ENCODE peak calls at places on chromosomes 3 and 15, in eight cellular contexts. X, P, H, A, B, G, J and E are unnamed samples.

GRCh38 chr3:124609402-124609801 is 120.8 kb upstream of the UMPS start:
- DNase-seq in X (no peak), P (no peak), H (peak; percentile 64), A (peak; percentile 22), B (no peak), G (no peak), J (no peak), E (no peak)

GRCh38 chr15:38670142-38671002 is 105.8 kb upstream of the RASGRP1 start:
- DNase-seq in X (no peak), P (no peak), H (no peak), A (no peak), B (no peak), G (no peak), J (no peak), E (no peak)

GRCh38 chr3:76021376-76021775 is 236.0 kb upstream of the ZNF717 start:
- DNase-seq in X (no peak), P (no peak), H (no peak), A (no peak), B (peak; percentile 92), G (no peak), J (no peak), E (no peak)

GRCh38 chr3:131620977-131621376 is 118.2 kb upstream of the MRPL3 start:
- DNase-seq in X (no peak), P (no peak), H (no peak), A (no peak), B (no peak), G (no peak), J (no peak), E (no peak)

GRCh38 chr3:182981038-182981380 is 671 bp upstream of the DCUN1D1 start:
- DNase-seq in X (no peak), P (no peak), H (no peak), A (no peak), B (no peak), G (no peak), J (no peak), E (no peak)

GRCh38 chr15:60137711-60138396 is 133.7 kb downstream of the FOXB1 start:
- DNase-seq in X (no peak), P (no peak), H (no peak), A (peak; percentile 82), B (peak; percentile 31), G (no peak), J (no peak), E (no peak)

GRCh38 chr3:187629711-187630110 is 40.5 kb downstream of the SST start:
- DNase-seq in X (no peak), P (no peak), H (no peak), A (no peak), B (no peak), G (no peak), J (no peak), E (no peak)

GRCh38 chr3:105598047-105598796 is 231.5 kb downstream of the ALCAM start:
- DNase-seq in X (no peak), P (peak; percentile 37), H (peak; percentile 19), A (peak; percentile 99), B (peak; percentile 97), G (no peak), J (peak; percentile 8), E (peak; percentile 78)

GRCh38 chr3:184981071-184981470 is 169.1 kb downstream of the VPS8 start:
- DNase-seq in X (no peak), P (no peak), H (peak; percentile 46), A (no peak), B (no peak), G (no peak), J (no peak), E (no peak)

GRCh38 chr15:41605566-41605965 is 46.6 kb downstream of the TYRO3 start:
- DNase-seq in X (no peak), P (no peak), H (no peak), A (peak; percentile 41), B (no peak), G (no peak), J (no peak), E (no peak)

GRCh38 chr15:74252291-74253080 is 16.4 kb downstream of the CCDC33 start:
- DNase-seq in X (no peak), P (no peak), H (no peak), A (peak; percentile 28), B (peak; percentile 11), G (no peak), J (no peak), E (no peak)

GRCh38 chr15:79004336-79004735 is 59.5 kb upstream of the CTSH start:
- DNase-seq in X (peak; percentile 68), P (peak; percentile 48), H (peak; percentile 46), A (peak; percentile 88), B (peak; percentile 47), G (no peak), J (peak; percentile 54), E (peak; percentile 88)

GRCh38 chr3:47370887-47371697 is 9.7 kb upstream of the PTPN23 start:
- DNase-seq in X (peak; percentile 72), P (no peak), H (peak; percentile 42), A (no peak), B (no peak), G (peak; percentile 65), J (no peak), E (no peak)

GRCh38 chr3:26703519-26703918 is 80.9 kb downstream of the LRRC3B start:
- DNase-seq in X (no peak), P (no peak), H (no peak), A (no peak), B (no peak), G (no peak), J (no peak), E (no peak)

GRCh38 chr3:31213869-31214486 is 318.7 kb upstream of the STT3B start:
- DNase-seq in X (no peak), P (no peak), H (no peak), A (no peak), B (peak; percentile 22), G (no peak), J (peak; percentile 46), E (no peak)

GRCh38 chr15:67142142-67143092 is 77.0 kb downstream of the SMAD3 start:
- DNase-seq in X (no peak), P (no peak), H (peak; percentile 34), A (peak; percentile 82), B (peak; percentile 51), G (no peak), J (peak; percentile 80), E (no peak)

GRCh38 chr3:11238880-11239279 is 33.3 kb upstream of the ATG7 start:
- DNase-seq in X (no peak), P (peak; percentile 48), H (no peak), A (peak; percentile 99), B (peak; percentile 96), G (no peak), J (peak; percentile 20), E (no peak)

DNA sequence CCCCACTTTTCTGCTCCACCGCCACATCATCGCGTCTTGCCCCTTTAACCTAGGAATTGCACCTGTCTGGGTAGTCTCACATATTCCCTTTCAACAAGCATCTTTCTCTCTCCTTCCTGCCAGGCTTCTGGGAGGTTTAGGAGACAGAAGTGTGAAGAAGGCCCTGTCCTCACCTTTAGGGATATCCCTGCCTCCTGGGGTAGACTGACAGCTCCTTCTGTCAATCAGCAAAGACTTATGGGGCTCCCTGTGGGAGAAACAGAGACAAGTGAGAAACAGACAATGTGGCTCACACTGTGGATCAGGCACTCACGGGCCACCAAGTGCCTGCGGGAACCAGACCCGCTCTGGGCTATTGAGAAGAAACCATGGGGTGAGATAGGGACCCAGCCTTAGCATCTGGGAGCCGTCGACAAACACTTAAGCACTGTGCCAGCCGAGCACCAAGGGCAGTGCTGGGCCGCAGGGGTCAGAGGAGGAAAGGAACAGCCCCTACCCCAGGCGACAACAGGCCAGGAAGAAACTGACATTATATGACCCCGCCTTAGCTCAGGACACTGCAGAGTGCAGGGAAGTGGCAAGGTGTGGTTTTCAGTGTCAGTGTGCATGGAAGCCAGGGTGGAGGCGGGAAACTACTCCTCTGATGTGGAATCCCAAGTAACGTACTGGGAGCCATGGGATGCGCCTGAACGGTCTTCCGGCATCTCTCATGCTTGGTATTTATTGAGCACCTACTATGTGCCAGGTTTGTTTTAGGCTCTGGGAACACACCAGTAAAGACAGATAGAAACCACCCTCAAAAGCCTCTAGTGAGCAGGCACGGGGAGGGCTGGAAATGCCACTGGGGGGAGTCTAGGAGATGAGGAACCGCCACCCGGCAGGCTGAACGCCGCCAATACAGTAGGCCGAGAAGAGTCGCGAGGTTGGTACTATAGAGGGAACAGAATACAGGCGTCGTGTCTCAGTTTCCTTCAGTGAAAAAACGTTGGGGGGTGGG is 1.8 kb downstream of the EFCC1 start:
- DNase-seq in X (no peak), P (no peak), H (no peak), A (no peak), B (no peak), G (no peak), J (no peak), E (no peak)
- TF ChIP-seq EZH2 in X (peak; percentile 80), P (no peak), H (no peak), A (peak; percentile 27), B (no peak), G (no peak), J (no peak), E (no peak)

DNA sequence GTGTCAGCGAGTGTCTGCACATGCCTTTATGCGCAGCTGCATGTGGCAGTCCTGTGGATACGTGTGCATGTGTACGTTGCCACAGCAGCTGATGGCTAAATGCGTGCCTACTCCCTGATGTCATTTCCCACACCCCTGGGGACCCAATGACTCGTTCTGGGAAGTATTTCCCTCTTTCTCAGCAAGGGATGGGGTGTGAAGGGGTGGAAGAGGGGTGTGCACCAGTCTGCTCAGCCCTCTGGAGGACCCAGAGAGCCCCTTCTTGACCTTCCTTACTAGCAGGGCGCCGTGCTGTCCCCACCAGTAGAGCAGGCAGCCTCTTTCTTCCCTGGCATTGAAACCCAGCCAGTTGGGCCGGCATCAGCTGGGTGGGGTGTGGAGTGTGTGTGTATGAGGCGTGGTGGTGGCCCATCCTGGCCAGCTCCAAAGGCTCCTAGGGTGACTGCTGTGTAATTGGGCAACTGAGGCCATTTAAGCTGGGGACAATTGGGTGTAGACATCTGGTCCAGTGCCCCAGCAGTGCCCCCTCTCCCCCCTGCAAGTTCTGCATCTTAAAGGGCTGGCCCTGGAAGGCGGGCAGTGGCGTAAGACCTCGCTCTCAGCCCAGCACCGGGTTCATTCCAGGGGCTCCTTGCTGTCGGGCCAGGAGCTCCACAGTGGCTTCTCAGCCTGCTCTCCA is 19.2 kb downstream of the SNX33 start:
- DNase-seq in X (no peak), P (peak; percentile 91), H (peak; percentile 51), A (peak; percentile 99), B (peak; percentile 90), G (no peak), J (peak; percentile 85), E (peak; percentile 88)
- H3K4me1 ChIP-seq in X (peaks cover 4% of the 10 kb centered on the region), P (peaks cover 85% of the 10 kb centered on the region), H (peaks cover 54% of the 10 kb centered on the region), A (peaks cover 28% of the 10 kb centered on the region), B (peaks cover 49% of the 10 kb centered on the region), G (peaks cover under 1% of the 10 kb centered on the region), J (peaks cover 10% of the 10 kb centered on the region), E (peaks cover 9% of the 10 kb centered on the region)

DNA sequence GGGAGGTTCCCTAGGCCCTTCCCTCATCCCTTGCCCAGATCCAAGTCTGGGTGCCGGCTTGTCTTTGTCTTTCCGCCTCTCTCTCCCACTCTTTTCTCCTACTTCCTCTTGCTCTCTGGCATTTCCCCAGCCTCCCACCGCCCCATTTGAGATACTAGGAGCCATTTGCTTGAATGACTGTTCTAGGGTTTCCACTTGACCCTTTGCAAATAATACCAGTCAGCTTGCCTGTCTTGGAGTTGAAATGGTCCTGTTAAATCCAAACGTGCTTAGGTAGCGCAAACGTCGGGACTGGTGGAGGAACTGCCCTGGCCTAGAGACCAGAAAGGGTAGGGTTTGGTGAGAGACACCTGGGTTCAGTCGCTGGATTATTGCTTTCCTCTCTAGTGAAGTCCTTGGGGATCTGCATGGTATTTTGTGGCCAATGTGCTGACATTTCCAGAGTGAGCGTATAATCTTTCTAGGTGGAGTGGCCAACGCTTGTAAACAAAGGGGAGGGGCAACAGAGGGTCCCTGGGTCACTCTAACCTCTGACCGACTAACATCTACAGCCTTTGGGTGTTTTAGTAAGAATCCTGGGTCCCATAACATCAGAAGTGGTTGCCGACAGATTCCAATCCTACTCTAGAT is 10.7 kb downstream of the ZIC1 start:
- DNase-seq in X (no peak), P (no peak), H (no peak), A (no peak), B (no peak), G (no peak), J (no peak), E (no peak)
- TF ChIP-seq EZH2 in X (peak; percentile 94), P (no peak), H (peak; percentile 79), A (no peak), B (no peak), G (no peak), J (no peak), E (no peak)

GRCh38 chr3:176426371-176426770 is 770.9 kb downstream of the TBL1XR1 start:
- DNase-seq in X (no peak), P (peak; percentile 15), H (no peak), A (no peak), B (no peak), G (no peak), J (no peak), E (no peak)
- H3K4me1 ChIP-seq in X (peaks cover 21% of the 10 kb centered on the region), P (peaks cover 9% of the 10 kb centered on the region), H (no peaks in the 10 kb centered on the region), A (no peaks in the 10 kb centered on the region), B (no peaks in the 10 kb centered on the region), G (peaks cover 3% of the 10 kb centered on the region), J (no peaks in the 10 kb centered on the region), E (no peaks in the 10 kb centered on the region)